ENCODE peak calls at places on chromosomes 7 and 10, in nine cellular contexts. One of them, this sample, is unnamed.

GRCh38 chr7:26460326-26460725 is 168.7 kb downstream of the SNX10 start:
- DNase-seq in CD8-positive, alpha-beta T cell: no peak
- DNase-seq in cardiac muscle cell: no peak
- DNase-seq in heart right ventricle: no peak
- DNase-seq in H9: no peak
- DNase-seq in hepatocyte: peak; percentile 46
- DNase-seq in upper lobe of right lung: no peak
- DNase-seq in A549: no peak
- DNase-seq in right lobe of liver: no peak
- DNase-seq in this sample: no peak

GRCh38 chr7:706721-707120 is 19.8 kb upstream of the DNAAF5 start:
- DNase-seq in right lobe of liver: no peak
- DNase-seq in heart right ventricle: no peak
- DNase-seq in hepatocyte: peak; percentile 2
- DNase-seq in H9: no peak
- DNase-seq in A549: no peak
- DNase-seq in cardiac muscle cell: no peak
- DNase-seq in upper lobe of right lung: peak; percentile 60
- DNase-seq in CD8-positive, alpha-beta T cell: no peak
- DNase-seq in this sample: no peak

GRCh38 chr7:40306596-40306995 is 171.8 kb downstream of the SUGCT start:
- DNase-seq in heart right ventricle: no peak
- DNase-seq in hepatocyte: no peak
- DNase-seq in CD8-positive, alpha-beta T cell: no peak
- DNase-seq in cardiac muscle cell: no peak
- DNase-seq in H9: no peak
- DNase-seq in right lobe of liver: no peak
- DNase-seq in upper lobe of right lung: no peak
- DNase-seq in A549: no peak
- DNase-seq in this sample: no peak

GRCh38 chr10:22643696-22644621 is 70.4 kb downstream of the PIP4K2A start:
- DNase-seq in cardiac muscle cell: no peak
- DNase-seq in hepatocyte: no peak
- DNase-seq in A549: no peak
- DNase-seq in H9: no peak
- DNase-seq in heart right ventricle: no peak
- DNase-seq in upper lobe of right lung: no peak
- DNase-seq in CD8-positive, alpha-beta T cell: no peak
- DNase-seq in right lobe of liver: no peak
- DNase-seq in this sample: no peak

GRCh38 chr7:2931034-2931415 is 86.9 kb upstream of the GNA12 start:
- DNase-seq in A549: no peak
- DNase-seq in hepatocyte: no peak
- DNase-seq in CD8-positive, alpha-beta T cell: no peak
- DNase-seq in H9: no peak
- DNase-seq in right lobe of liver: peak; percentile 6
- DNase-seq in upper lobe of right lung: peak; percentile 39
- DNase-seq in cardiac muscle cell: no peak
- DNase-seq in heart right ventricle: no peak
- DNase-seq in this sample: no peak

GRCh38 chr7:117324940-117325339 is 2.1 kb upstream of the WNT2 start:
- DNase-seq in A549: no peak
- DNase-seq in H9: peak; percentile 70
- DNase-seq in upper lobe of right lung: no peak
- DNase-seq in cardiac muscle cell: peak; percentile 55
- DNase-seq in CD8-positive, alpha-beta T cell: no peak
- DNase-seq in heart right ventricle: no peak
- DNase-seq in right lobe of liver: no peak
- DNase-seq in hepatocyte: no peak
- DNase-seq in this sample: no peak

GRCh38 chr10:60323171-60323570 is 66.5 kb downstream of the ANK3 start:
- DNase-seq in right lobe of liver: no peak
- DNase-seq in H9: no peak
- DNase-seq in A549: no peak
- DNase-seq in heart right ventricle: no peak
- DNase-seq in cardiac muscle cell: no peak
- DNase-seq in upper lobe of right lung: no peak
- DNase-seq in CD8-positive, alpha-beta T cell: no peak
- DNase-seq in hepatocyte: no peak
- DNase-seq in this sample: no peak

GRCh38 chr7:117871778-117872538 is 1.3 kb downstream of the CTTNBP2 start:
- DNase-seq in A549: no peak
- DNase-seq in upper lobe of right lung: no peak
- DNase-seq in CD8-positive, alpha-beta T cell: no peak
- DNase-seq in heart right ventricle: peak; percentile 15
- DNase-seq in hepatocyte: peak; percentile 42
- DNase-seq in cardiac muscle cell: peak; percentile 72
- DNase-seq in right lobe of liver: peak; percentile 19
- DNase-seq in H9: peak; percentile 69
- DNase-seq in this sample: no peak

GRCh38 chr10:16999665-17000451 is 129.8 kb downstream of the CUBN start:
- DNase-seq in upper lobe of right lung: no peak
- DNase-seq in CD8-positive, alpha-beta T cell: no peak
- DNase-seq in cardiac muscle cell: no peak
- DNase-seq in A549: no peak
- DNase-seq in heart right ventricle: no peak
- DNase-seq in right lobe of liver: no peak
- DNase-seq in hepatocyte: no peak
- DNase-seq in H9: no peak
- DNase-seq in this sample: no peak

GRCh38 chr10:48199580-48200377 is 74.7 kb downstream of the FRMPD2 start:
- DNase-seq in heart right ventricle: no peak
- DNase-seq in right lobe of liver: no peak
- DNase-seq in cardiac muscle cell: no peak
- DNase-seq in CD8-positive, alpha-beta T cell: no peak
- DNase-seq in A549: peak; percentile 7
- DNase-seq in hepatocyte: peak; percentile 44
- DNase-seq in upper lobe of right lung: no peak
- DNase-seq in H9: no peak
- DNase-seq in this sample: no peak

GRCh38 chr7:31017748-31018120 is 34.4 kb upstream of the ADCYAP1R1 start:
- DNase-seq in A549: no peak
- DNase-seq in cardiac muscle cell: no peak
- DNase-seq in upper lobe of right lung: no peak
- DNase-seq in H9: no peak
- DNase-seq in CD8-positive, alpha-beta T cell: no peak
- DNase-seq in heart right ventricle: no peak
- DNase-seq in hepatocyte: no peak
- DNase-seq in right lobe of liver: no peak
- DNase-seq in this sample: no peak

GRCh38 chr7:151717918-151718317 is 159.0 kb downstream of the PRKAG2 start:
- DNase-seq in heart right ventricle: no peak
- DNase-seq in H9: no peak
- DNase-seq in cardiac muscle cell: no peak
- DNase-seq in A549: no peak
- DNase-seq in hepatocyte: no peak
- DNase-seq in upper lobe of right lung: no peak
- DNase-seq in CD8-positive, alpha-beta T cell: no peak
- DNase-seq in right lobe of liver: no peak
- DNase-seq in this sample: no peak

GRCh38 chr7:151714201-151714600 is 162.7 kb downstream of the PRKAG2 start:
- DNase-seq in right lobe of liver: no peak
- DNase-seq in cardiac muscle cell: no peak
- DNase-seq in H9: no peak
- DNase-seq in heart right ventricle: no peak
- DNase-seq in hepatocyte: no peak
- DNase-seq in CD8-positive, alpha-beta T cell: no peak
- DNase-seq in A549: no peak
- DNase-seq in upper lobe of right lung: no peak
- DNase-seq in this sample: no peak

GRCh38 chr7:151717415-151717814 is 159.5 kb downstream of the PRKAG2 start:
- DNase-seq in heart right ventricle: no peak
- DNase-seq in CD8-positive, alpha-beta T cell: no peak
- DNase-seq in upper lobe of right lung: peak; percentile 80
- DNase-seq in A549: no peak
- DNase-seq in H9: no peak
- DNase-seq in hepatocyte: no peak
- DNase-seq in right lobe of liver: peak; percentile 78
- DNase-seq in cardiac muscle cell: no peak
- DNase-seq in this sample: no peak

GRCh38 chr7:151716339-151716722 is 160.6 kb downstream of the PRKAG2 start:
- DNase-seq in H9: no peak
- DNase-seq in cardiac muscle cell: no peak
- DNase-seq in A549: no peak
- DNase-seq in hepatocyte: peak; percentile 50
- DNase-seq in upper lobe of right lung: peak; percentile 86
- DNase-seq in heart right ventricle: no peak
- DNase-seq in right lobe of liver: no peak
- DNase-seq in CD8-positive, alpha-beta T cell: no peak
- DNase-seq in this sample: no peak

DNA sequence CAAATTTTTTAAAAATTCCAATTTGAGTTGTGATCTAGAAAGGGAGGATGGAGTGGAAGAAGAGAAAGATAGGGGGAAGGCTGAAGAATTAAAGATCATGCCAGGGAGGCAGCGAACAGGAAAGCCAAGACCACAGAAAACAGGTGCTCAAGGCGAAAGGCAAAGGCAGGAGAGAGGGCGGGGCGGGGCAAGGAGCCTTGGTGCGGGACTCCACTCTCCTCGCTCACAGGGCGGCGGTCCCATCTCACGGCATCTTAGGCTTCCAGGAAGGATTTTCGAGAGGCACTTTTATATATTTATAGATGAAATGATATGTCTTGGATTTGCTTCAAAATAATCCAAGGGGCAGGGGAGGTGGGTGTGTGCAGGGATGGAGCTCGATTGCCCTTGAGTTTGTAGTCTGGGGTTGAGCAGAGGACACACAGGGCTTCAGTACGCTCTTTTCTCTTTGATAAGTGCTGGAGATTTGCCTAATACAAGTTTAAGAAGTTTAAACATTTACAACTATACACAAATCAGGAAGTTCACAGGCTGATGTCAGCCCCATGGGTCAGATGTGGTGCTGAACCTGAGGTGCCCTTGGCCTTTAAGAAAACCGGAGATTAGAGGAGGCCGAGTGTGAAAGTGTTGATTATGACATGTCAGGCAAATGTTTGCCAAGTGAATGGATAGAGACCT is 161.1 kb downstream of the PRKAG2 start:
- DNase-seq in H9: no peak
- DNase-seq in CD8-positive, alpha-beta T cell: no peak
- DNase-seq in A549: peak; percentile 37
- DNase-seq in hepatocyte: no peak
- DNase-seq in cardiac muscle cell: no peak
- DNase-seq in heart right ventricle: no peak
- DNase-seq in upper lobe of right lung: peak; percentile 90
- DNase-seq in right lobe of liver: no peak
- DNase-seq in this sample: no peak
- H3K27ac ChIP-seq in H9: no peak overlapping the region
- H3K27ac ChIP-seq in CD8-positive, alpha-beta T cell: no peak overlapping the region
- H3K27ac ChIP-seq in A549: peak overlapping the region; percentile 71
- H3K27ac ChIP-seq in hepatocyte: peak overlapping the region; percentile 57
- H3K27ac ChIP-seq in cardiac muscle cell: no peak overlapping the region
- H3K27ac ChIP-seq in heart right ventricle: peak overlapping the region; percentile 9
- H3K27ac ChIP-seq in upper lobe of right lung: peak overlapping the region; percentile 55
- H3K27ac ChIP-seq in right lobe of liver: peak overlapping the region; percentile 90
- H3K27ac ChIP-seq in this sample: no peak overlapping the region

GRCh38 chr7:67522504-67522903 is 525.9 kb downstream of the TYW1 start:
- DNase-seq in upper lobe of right lung: no peak
- DNase-seq in H9: no peak
- DNase-seq in right lobe of liver: no peak
- DNase-seq in cardiac muscle cell: no peak
- DNase-seq in hepatocyte: no peak
- DNase-seq in A549: no peak
- DNase-seq in CD8-positive, alpha-beta T cell: no peak
- DNase-seq in heart right ventricle: no peak
- DNase-seq in this sample: no peak
- H3K9me3 ChIP-seq in upper lobe of right lung: no peaks in the 10 kb centered on the region
- H3K9me3 ChIP-seq in H9: peaks cover 9% of the 10 kb centered on the region
- H3K9me3 ChIP-seq in right lobe of liver: no peaks in the 10 kb centered on the region
- H3K9me3 ChIP-seq in cardiac muscle cell: no peaks in the 10 kb centered on the region
- H3K9me3 ChIP-seq in hepatocyte: no peaks in the 10 kb centered on the region
- H3K9me3 ChIP-seq in A549: no peaks in the 10 kb centered on the region
- H3K9me3 ChIP-seq in CD8-positive, alpha-beta T cell: no peaks in the 10 kb centered on the region
- H3K9me3 ChIP-seq in heart right ventricle: no peaks in the 10 kb centered on the region
- H3K9me3 ChIP-seq in this sample: no peaks in the 10 kb centered on the region

GRCh38 chr7:41886257-41886905 is 183.5 kb upstream of the INHBA start:
- DNase-seq in cardiac muscle cell: no peak
- DNase-seq in A549: no peak
- DNase-seq in H9: no peak
- DNase-seq in heart right ventricle: no peak
- DNase-seq in right lobe of liver: no peak
- DNase-seq in hepatocyte: peak; percentile 63
- DNase-seq in upper lobe of right lung: no peak
- DNase-seq in CD8-positive, alpha-beta T cell: no peak
- DNase-seq in this sample: no peak
- H3K27ac ChIP-seq in cardiac muscle cell: no peak overlapping the region
- H3K27ac ChIP-seq in A549: peak overlapping the region; percentile 34
- H3K27ac ChIP-seq in H9: no peak overlapping the region
- H3K27ac ChIP-seq in heart right ventricle: no peak overlapping the region
- H3K27ac ChIP-seq in right lobe of liver: no peak overlapping the region
- H3K27ac ChIP-seq in hepatocyte: peak overlapping the region; percentile 66
- H3K27ac ChIP-seq in upper lobe of right lung: peak overlapping the region; percentile 30
- H3K27ac ChIP-seq in CD8-positive, alpha-beta T cell: no peak overlapping the region
- H3K27ac ChIP-seq in this sample: no peak overlapping the region

GRCh38 chr7:57181281-57181680 is 49.0 kb upstream of the ZNF479 start:
- DNase-seq in hepatocyte: no peak
- DNase-seq in H9: no peak
- DNase-seq in CD8-positive, alpha-beta T cell: no peak
- DNase-seq in right lobe of liver: no peak
- DNase-seq in A549: no peak
- DNase-seq in upper lobe of right lung: peak; percentile 15
- DNase-seq in heart right ventricle: no peak
- DNase-seq in cardiac muscle cell: no peak
- DNase-seq in this sample: no peak
- H3K9me3 ChIP-seq in hepatocyte: no peaks in the 10 kb centered on the region
- H3K9me3 ChIP-seq in H9: peaks cover 38% of the 10 kb centered on the region
- H3K9me3 ChIP-seq in CD8-positive, alpha-beta T cell: no peaks in the 10 kb centered on the region
- H3K9me3 ChIP-seq in right lobe of liver: no peaks in the 10 kb centered on the region
- H3K9me3 ChIP-seq in A549: peaks cover 11% of the 10 kb centered on the region
- H3K9me3 ChIP-seq in upper lobe of right lung: peaks cover 7% of the 10 kb centered on the region
- H3K9me3 ChIP-seq in heart right ventricle: peaks cover 21% of the 10 kb centered on the region
- H3K9me3 ChIP-seq in cardiac muscle cell: no peaks in the 10 kb centered on the region
- H3K9me3 ChIP-seq in this sample: no peaks in the 10 kb centered on the region